ENCODE peak calls at places on chromosomes 4 and X, in ten cellular contexts. One of them, this sample, is unnamed.

GRCh38 chr4:125541836-125542235 is 227.1 kb downstream of the FAT4 start:
- DNase-seq in tibial nerve: no peak
- DNase-seq in thoracic aorta: no peak
- DNase-seq in CD8-positive, alpha-beta T cell: no peak
- DNase-seq in body of pancreas: no peak
- DNase-seq in heart left ventricle: no peak
- DNase-seq in GM23248: no peak
- DNase-seq in neural progenitor cell: no peak
- DNase-seq in naive thymus-derived CD4-positive, alpha-beta T cell: no peak
- DNase-seq in aorta: no peak
- DNase-seq in this sample: no peak

GRCh38 chr4:143358923-143359694 is 22.4 kb downstream of the GAB1 start:
- DNase-seq in tibial nerve: no peak
- DNase-seq in thoracic aorta: no peak
- DNase-seq in CD8-positive, alpha-beta T cell: no peak
- DNase-seq in body of pancreas: peak; percentile 87
- DNase-seq in heart left ventricle: peak; percentile 30
- DNase-seq in GM23248: peak; percentile 44
- DNase-seq in neural progenitor cell: no peak
- DNase-seq in naive thymus-derived CD4-positive, alpha-beta T cell: no peak
- DNase-seq in aorta: peak; percentile 54
- DNase-seq in this sample: no peak

GRCh38 chrX:97494756-97495372 is 611.2 kb downstream of the RPA4 start:
- DNase-seq in tibial nerve: no peak
- DNase-seq in thoracic aorta: no peak
- DNase-seq in CD8-positive, alpha-beta T cell: no peak
- DNase-seq in body of pancreas: no peak
- DNase-seq in heart left ventricle: no peak
- DNase-seq in GM23248: no peak
- DNase-seq in neural progenitor cell: no peak
- DNase-seq in naive thymus-derived CD4-positive, alpha-beta T cell: no peak
- DNase-seq in aorta: no peak
- DNase-seq in this sample: no peak

GRCh38 chrX:19883878-19884277 is 3.5 kb downstream of the SH3KBP1 start:
- DNase-seq in tibial nerve: no peak
- DNase-seq in thoracic aorta: no peak
- DNase-seq in CD8-positive, alpha-beta T cell: no peak
- DNase-seq in body of pancreas: no peak
- DNase-seq in heart left ventricle: no peak
- DNase-seq in GM23248: no peak
- DNase-seq in neural progenitor cell: no peak
- DNase-seq in naive thymus-derived CD4-positive, alpha-beta T cell: no peak
- DNase-seq in aorta: no peak
- DNase-seq in this sample: peak; percentile 6

GRCh38 chrX:9231491-9231890 is 197.6 kb upstream of the FAM9B start:
- DNase-seq in tibial nerve: no peak
- DNase-seq in thoracic aorta: no peak
- DNase-seq in CD8-positive, alpha-beta T cell: no peak
- DNase-seq in body of pancreas: no peak
- DNase-seq in heart left ventricle: no peak
- DNase-seq in GM23248: peak; percentile 70
- DNase-seq in neural progenitor cell: no peak
- DNase-seq in naive thymus-derived CD4-positive, alpha-beta T cell: no peak
- DNase-seq in aorta: no peak
- DNase-seq in this sample: no peak

GRCh38 chrX:23952401-23952800 is 44.6 kb downstream of the CXorf58 start:
- DNase-seq in tibial nerve: no peak
- DNase-seq in thoracic aorta: no peak
- DNase-seq in CD8-positive, alpha-beta T cell: no peak
- DNase-seq in body of pancreas: no peak
- DNase-seq in heart left ventricle: no peak
- DNase-seq in GM23248: no peak
- DNase-seq in neural progenitor cell: no peak
- DNase-seq in naive thymus-derived CD4-positive, alpha-beta T cell: no peak
- DNase-seq in aorta: no peak
- DNase-seq in this sample: no peak

GRCh38 chr4:168803727-168804126 is 206.3 kb downstream of the CBR4 start:
- DNase-seq in tibial nerve: no peak
- DNase-seq in thoracic aorta: no peak
- DNase-seq in CD8-positive, alpha-beta T cell: no peak
- DNase-seq in body of pancreas: no peak
- DNase-seq in heart left ventricle: no peak
- DNase-seq in GM23248: peak; percentile 46
- DNase-seq in neural progenitor cell: peak; percentile 55
- DNase-seq in naive thymus-derived CD4-positive, alpha-beta T cell: no peak
- DNase-seq in aorta: no peak
- DNase-seq in this sample: no peak

GRCh38 chrX:106278951-106279350 is 110.8 kb downstream of the PWWP3B start:
- DNase-seq in tibial nerve: no peak
- DNase-seq in thoracic aorta: no peak
- DNase-seq in CD8-positive, alpha-beta T cell: no peak
- DNase-seq in body of pancreas: no peak
- DNase-seq in heart left ventricle: no peak
- DNase-seq in GM23248: no peak
- DNase-seq in neural progenitor cell: no peak
- DNase-seq in naive thymus-derived CD4-positive, alpha-beta T cell: no peak
- DNase-seq in aorta: no peak
- DNase-seq in this sample: no peak

GRCh38 chr4:64781737-64782326 is 372.6 kb upstream of the TECRL start:
- DNase-seq in tibial nerve: no peak
- DNase-seq in thoracic aorta: no peak
- DNase-seq in CD8-positive, alpha-beta T cell: no peak
- DNase-seq in body of pancreas: no peak
- DNase-seq in heart left ventricle: no peak
- DNase-seq in GM23248: peak; percentile 42
- DNase-seq in neural progenitor cell: peak; percentile 2
- DNase-seq in naive thymus-derived CD4-positive, alpha-beta T cell: no peak
- DNase-seq in aorta: no peak
- DNase-seq in this sample: no peak

DNA sequence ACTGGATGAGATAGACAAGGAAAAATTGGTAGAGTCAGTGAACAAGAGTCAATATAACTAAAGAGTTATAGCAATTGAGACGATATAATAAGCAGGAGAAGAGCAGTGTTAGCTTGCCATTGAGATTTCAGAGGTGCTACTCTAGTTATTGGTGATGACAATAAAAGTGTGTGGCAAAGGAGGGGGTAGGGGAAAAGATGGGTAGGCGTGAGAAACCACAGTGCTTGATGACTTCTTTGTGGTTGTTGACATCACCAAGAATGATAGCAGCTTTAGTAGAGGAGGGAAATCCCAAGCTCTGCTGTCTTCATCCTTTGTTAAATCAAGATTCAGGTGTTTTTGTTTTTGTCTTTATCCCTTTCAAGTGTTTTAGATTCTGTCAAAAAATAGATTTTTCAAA is 179.9 kb upstream of the PPP3CA start:
- DNase-seq in tibial nerve: no peak
- DNase-seq in thoracic aorta: no peak
- DNase-seq in CD8-positive, alpha-beta T cell: peak; percentile 37
- DNase-seq in body of pancreas: no peak
- DNase-seq in heart left ventricle: no peak
- DNase-seq in GM23248: peak; percentile 10
- DNase-seq in neural progenitor cell: no peak
- DNase-seq in naive thymus-derived CD4-positive, alpha-beta T cell: peak; percentile 59
- DNase-seq in aorta: no peak
- DNase-seq in this sample: peak; percentile 44
- H3K27ac ChIP-seq in tibial nerve: no peak overlapping the region
- H3K27ac ChIP-seq in thoracic aorta: no peak overlapping the region
- H3K27ac ChIP-seq in CD8-positive, alpha-beta T cell: no peak overlapping the region
- H3K27ac ChIP-seq in body of pancreas: no peak overlapping the region
- H3K27ac ChIP-seq in heart left ventricle: no peak overlapping the region
- H3K27ac ChIP-seq in GM23248: no peak overlapping the region
- H3K27ac ChIP-seq in neural progenitor cell: no peak overlapping the region
- H3K27ac ChIP-seq in naive thymus-derived CD4-positive, alpha-beta T cell: no peak overlapping the region
- H3K27ac ChIP-seq in aorta: no peak overlapping the region
- H3K27ac ChIP-seq in this sample: no peak overlapping the region

GRCh38 chr4:102815981-102816380 is 11.4 kb downstream of the UBE2D3 start:
- DNase-seq in tibial nerve: no peak
- DNase-seq in thoracic aorta: no peak
- DNase-seq in CD8-positive, alpha-beta T cell: no peak
- DNase-seq in body of pancreas: no peak
- DNase-seq in heart left ventricle: no peak
- DNase-seq in GM23248: peak; percentile 95
- DNase-seq in neural progenitor cell: no peak
- DNase-seq in naive thymus-derived CD4-positive, alpha-beta T cell: no peak
- DNase-seq in aorta: no peak
- DNase-seq in this sample: no peak

GRCh38 chr4:102817021-102817605 is 10.2 kb downstream of the UBE2D3 start:
- DNase-seq in tibial nerve: no peak
- DNase-seq in thoracic aorta: no peak
- DNase-seq in CD8-positive, alpha-beta T cell: no peak
- DNase-seq in body of pancreas: no peak
- DNase-seq in heart left ventricle: no peak
- DNase-seq in GM23248: no peak
- DNase-seq in neural progenitor cell: no peak
- DNase-seq in naive thymus-derived CD4-positive, alpha-beta T cell: no peak
- DNase-seq in aorta: no peak
- DNase-seq in this sample: no peak

GRCh38 chr4:102823464-102823863 is 3.9 kb downstream of the UBE2D3 start:
- DNase-seq in tibial nerve: no peak
- DNase-seq in thoracic aorta: no peak
- DNase-seq in CD8-positive, alpha-beta T cell: no peak
- DNase-seq in body of pancreas: no peak
- DNase-seq in heart left ventricle: no peak
- DNase-seq in GM23248: no peak
- DNase-seq in neural progenitor cell: no peak
- DNase-seq in naive thymus-derived CD4-positive, alpha-beta T cell: no peak
- DNase-seq in aorta: no peak
- DNase-seq in this sample: no peak

GRCh38 chr4:102817613-102818268 is 9.6 kb downstream of the UBE2D3 start:
- DNase-seq in tibial nerve: no peak
- DNase-seq in thoracic aorta: no peak
- DNase-seq in CD8-positive, alpha-beta T cell: no peak
- DNase-seq in body of pancreas: no peak
- DNase-seq in heart left ventricle: no peak
- DNase-seq in GM23248: no peak
- DNase-seq in neural progenitor cell: no peak
- DNase-seq in naive thymus-derived CD4-positive, alpha-beta T cell: no peak
- DNase-seq in aorta: no peak
- DNase-seq in this sample: no peak

DNA sequence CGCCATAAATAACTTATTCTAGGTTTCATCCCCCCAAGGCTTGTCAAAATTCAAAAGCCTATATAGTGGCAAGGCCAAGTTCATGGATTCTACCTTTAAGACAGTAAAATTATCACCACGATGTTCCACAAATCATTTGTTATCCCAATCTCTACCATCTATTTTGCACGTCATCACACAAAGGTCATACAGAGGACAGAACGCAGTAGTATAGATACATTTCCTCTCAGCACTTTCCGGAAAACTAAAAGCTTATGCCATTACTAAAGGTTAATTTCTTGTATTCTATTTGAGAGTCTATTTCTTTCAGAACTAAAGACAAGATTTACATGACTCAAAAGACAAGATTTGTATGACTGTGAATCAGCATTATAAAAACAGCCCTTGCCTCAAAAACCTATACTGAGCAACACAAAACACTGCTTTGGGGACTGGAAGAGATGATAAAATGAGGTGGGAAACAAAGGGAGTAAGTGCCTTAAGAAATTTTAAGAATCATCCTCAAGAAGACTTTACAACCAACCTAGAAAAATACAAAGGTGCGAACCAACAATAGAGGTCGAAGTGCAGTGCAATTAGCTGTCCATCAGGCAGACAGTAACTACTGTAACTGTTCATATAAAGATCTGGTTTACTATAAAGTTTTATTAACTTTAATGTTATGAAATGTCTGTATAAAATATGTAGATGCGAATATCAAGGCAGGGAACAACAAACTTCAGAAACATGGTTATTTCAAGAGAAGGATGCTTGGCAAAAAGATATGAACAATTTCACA is 7.6 kb downstream of the UBE2D3 start:
- DNase-seq in tibial nerve: no peak
- DNase-seq in thoracic aorta: no peak
- DNase-seq in CD8-positive, alpha-beta T cell: no peak
- DNase-seq in body of pancreas: no peak
- DNase-seq in heart left ventricle: no peak
- DNase-seq in GM23248: peak; percentile 31
- DNase-seq in neural progenitor cell: no peak
- DNase-seq in naive thymus-derived CD4-positive, alpha-beta T cell: peak; percentile 75
- DNase-seq in aorta: no peak
- DNase-seq in this sample: no peak
- H3K4me3 ChIP-seq in tibial nerve: no peak overlapping the region
- H3K4me3 ChIP-seq in thoracic aorta: peak overlapping the region; percentile 32
- H3K4me3 ChIP-seq in CD8-positive, alpha-beta T cell: peak overlapping the region; percentile 25
- H3K4me3 ChIP-seq in body of pancreas: no peak overlapping the region
- H3K4me3 ChIP-seq in heart left ventricle: peak overlapping the region; percentile 2
- H3K4me3 ChIP-seq in GM23248: peak overlapping the region; percentile 42
- H3K4me3 ChIP-seq in neural progenitor cell: no peak overlapping the region
- H3K4me3 ChIP-seq in naive thymus-derived CD4-positive, alpha-beta T cell: peak overlapping the region; percentile 53
- H3K4me3 ChIP-seq in aorta: no peak overlapping the region
- H3K4me3 ChIP-seq in this sample: peak overlapping the region; percentile 35

DNA sequence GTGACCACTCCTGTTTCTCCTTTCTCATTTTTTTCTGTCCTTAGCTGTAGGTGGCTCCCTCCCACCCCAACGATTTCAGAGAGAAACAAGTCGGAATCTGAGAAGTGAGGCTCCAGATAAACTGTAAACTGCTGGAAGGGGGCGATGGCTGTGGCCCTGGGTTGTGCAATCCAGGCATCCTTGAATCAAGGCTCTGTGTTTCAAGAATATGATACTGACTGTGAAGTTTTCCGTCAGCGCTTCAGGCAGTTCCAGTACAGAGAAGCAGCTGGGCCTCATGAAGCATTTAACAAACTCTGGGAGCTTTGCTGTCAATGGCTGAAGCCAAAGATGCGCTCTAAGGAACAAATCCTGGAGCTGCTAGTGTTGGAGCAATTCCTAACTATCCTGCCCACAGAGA is 37.7 kb downstream of the ETDC start:
- DNase-seq in tibial nerve: no peak
- DNase-seq in thoracic aorta: no peak
- DNase-seq in CD8-positive, alpha-beta T cell: no peak
- DNase-seq in body of pancreas: no peak
- DNase-seq in heart left ventricle: no peak
- DNase-seq in GM23248: no peak
- DNase-seq in neural progenitor cell: no peak
- DNase-seq in naive thymus-derived CD4-positive, alpha-beta T cell: no peak
- DNase-seq in aorta: no peak
- DNase-seq in this sample: no peak
- H3K27ac ChIP-seq in tibial nerve: peak overlapping the region; percentile 22
- H3K27ac ChIP-seq in thoracic aorta: no peak overlapping the region
- H3K27ac ChIP-seq in CD8-positive, alpha-beta T cell: no peak overlapping the region
- H3K27ac ChIP-seq in body of pancreas: no peak overlapping the region
- H3K27ac ChIP-seq in heart left ventricle: no peak overlapping the region
- H3K27ac ChIP-seq in GM23248: no peak overlapping the region
- H3K27ac ChIP-seq in neural progenitor cell: no peak overlapping the region
- H3K27ac ChIP-seq in naive thymus-derived CD4-positive, alpha-beta T cell: no peak overlapping the region
- H3K27ac ChIP-seq in aorta: no peak overlapping the region
- H3K27ac ChIP-seq in this sample: no peak overlapping the region

DNA sequence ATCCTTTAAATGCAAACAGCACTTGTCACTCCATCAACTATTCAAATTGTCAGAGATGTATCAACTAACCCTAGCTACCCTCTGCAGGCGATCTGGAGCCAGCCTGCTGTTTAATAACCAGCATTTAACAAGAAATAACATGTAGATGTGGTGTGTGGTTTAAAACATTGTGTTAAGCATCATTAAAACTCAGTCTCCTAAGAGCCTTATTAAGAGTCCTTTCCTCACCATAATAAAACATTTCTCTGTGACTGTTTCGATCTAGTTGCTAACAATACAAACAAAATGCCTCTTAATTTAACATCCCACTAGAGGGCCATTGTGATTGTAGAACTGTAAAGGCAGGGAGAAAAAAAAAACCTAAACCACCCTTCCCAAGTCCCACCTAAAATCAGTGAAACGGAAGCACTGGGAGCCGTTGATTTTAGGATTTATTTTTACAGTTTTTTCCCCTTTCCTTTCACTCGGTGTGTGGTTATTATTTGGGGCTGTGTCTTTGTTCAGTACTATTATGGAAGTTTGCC is 708.6 kb downstream of the C4orf33 start:
- DNase-seq in tibial nerve: no peak
- DNase-seq in thoracic aorta: no peak
- DNase-seq in CD8-positive, alpha-beta T cell: no peak
- DNase-seq in body of pancreas: no peak
- DNase-seq in heart left ventricle: no peak
- DNase-seq in GM23248: no peak
- DNase-seq in neural progenitor cell: peak; percentile 9
- DNase-seq in naive thymus-derived CD4-positive, alpha-beta T cell: no peak
- DNase-seq in aorta: no peak
- DNase-seq in this sample: no peak
- H3K4me3 ChIP-seq in tibial nerve: no peak overlapping the region
- H3K4me3 ChIP-seq in thoracic aorta: no peak overlapping the region
- H3K4me3 ChIP-seq in CD8-positive, alpha-beta T cell: no peak overlapping the region
- H3K4me3 ChIP-seq in body of pancreas: no peak overlapping the region
- H3K4me3 ChIP-seq in heart left ventricle: no peak overlapping the region
- H3K4me3 ChIP-seq in GM23248: no peak overlapping the region
- H3K4me3 ChIP-seq in neural progenitor cell: no peak overlapping the region
- H3K4me3 ChIP-seq in naive thymus-derived CD4-positive, alpha-beta T cell: no peak overlapping the region
- H3K4me3 ChIP-seq in aorta: no peak overlapping the region
- H3K4me3 ChIP-seq in this sample: no peak overlapping the region